ENCODE peak calls at places on chromosome 6, in four cellular contexts. O is stimulated activated CD4-positive, alpha-beta T cell treated with anti-CD3 and anti-CD28 coated beads, Interleukin-15, amount 100 ng/mL, for 24 hours; D is HS-5; C is GM20000. L is an unnamed sample.

GRCh38 chr6:77463881-77464867 is 883 bp upstream of the HTR1B start:
- DNase-seq in O (no peak), D (no peak), C (no peak), L (no peak)

GRCh38 chr6:63941747-63942470 is 306.3 kb downstream of the PHF3 start:
- DNase-seq in O (no peak), D (no peak), C (no peak), L (no peak)

GRCh38 chr6:163711615-163712568 is 297.4 kb downstream of the QKI start:
- DNase-seq in O (no peak), D (no peak), C (no peak), L (peak)

GRCh38 chr6:124470803-124471202 is 491.4 kb upstream of the RNF217 start:
- DNase-seq in O (no peak), D (no peak), C (no peak), L (no peak)

GRCh38 chr6:21560249-21560648 is 33.3 kb upstream of the SOX4 start:
- DNase-seq in O (no peak), D (no peak), C (no peak), L (no peak)

GRCh38 chr6:74166849-74167248 is 470.8 kb downstream of the CD109 start:
- DNase-seq in O (no peak), D (no peak), C (no peak), L (no peak)

GRCh38 chr6:41560440-41561192 is 14.4 kb downstream of the FOXP4 start:
- DNase-seq in O (peak), D (no peak), C (peak), L (no peak)

GRCh38 chr6:167688123-167688522 is 138.6 kb upstream of the AFDN start:
- DNase-seq in O (no peak), D (no peak), C (no peak), L (no peak)

GRCh38 chr6:26258199-26258977 is 106.6 kb upstream of the BTN3A2 start:
- DNase-seq in O (no peak), D (no peak), C (no peak), L (no peak)

GRCh38 chr6:106192824-106193223 is 106.7 kb downstream of the PRDM1 start:
- DNase-seq in O (no peak), D (peak), C (no peak), L (no peak)

GRCh38 chr6:49557177-49557576 is 6.7 kb downstream of the C6orf141 start:
- DNase-seq in O (no peak), D (no peak), C (no peak), L (no peak)